ENCODE peak calls at places on chromosomes 6 and 20, in eight cellular contexts. I is lower lobe of right lung, J is A549, T is skeletal muscle cell, W is BE2C, F is epithelial cell of proximal tubule, Q is left ventricle myocardium inferior, G is NT2/D1. E is an unnamed sample.

GRCh38 chr6:74891358-74891811 is 314.5 kb downstream of the COL12A1 start:
- DNase-seq in T (peak), W (no peak), J (no peak), Q (peak), F (no peak), I (no peak), G (no peak), E (no peak)

GRCh38 chr6:514396-514973 is 122.9 kb downstream of the IRF4 start:
- DNase-seq in F (no peak), Q (no peak), T (no peak), G (no peak), I (no peak), J (no peak), W (peak), E (no peak)

GRCh38 chr6:63941747-63942470 is 306.3 kb downstream of the PHF3 start:
- DNase-seq in I (no peak), W (no peak), Q (no peak), G (no peak), F (no peak), J (no peak), T (no peak), E (no peak)

GRCh38 chr6:56525976-56526375 is 116.7 kb downstream of the DST start:
- DNase-seq in Q (no peak), F (no peak), J (no peak), W (no peak), T (no peak), I (no peak), G (no peak), E (no peak)

GRCh38 chr20:20520776-20521175 is 152.9 kb downstream of the INSM1 start:
- DNase-seq in I (no peak), Q (no peak), F (peak), W (no peak), J (no peak), T (peak), G (no peak), E (peak)

GRCh38 chr6:26103770-26104456 is 16.7 kb downstream of the HFE start:
- DNase-seq in G (peak), F (peak), J (peak), W (peak), I (peak), Q (peak), T (peak), E (peak)

GRCh38 chr20:49395659-49396058 is 86.8 kb downstream of the KCNB1 start:
- DNase-seq in G (no peak), Q (no peak), F (no peak), J (no peak), I (no peak), T (no peak), W (no peak), E (no peak)

GRCh38 chr6:31267504-31268371 is 4.2 kb downstream of the HLA-C start:
- DNase-seq in Q (no peak), G (no peak), T (no peak), F (no peak), W (peak), I (no peak), J (no peak), E (no peak)

GRCh38 chr20:19785886-19786285 is 27.8 kb downstream of the RIN2 start:
- DNase-seq in F (no peak), J (no peak), I (no peak), G (no peak), Q (no peak), T (no peak), W (no peak), E (no peak)

GRCh38 chr6:34645627-34646026 is 50.9 kb downstream of the ILRUN start:
- DNase-seq in I (no peak), W (no peak), J (no peak), F (no peak), T (no peak), G (no peak), Q (no peak), E (no peak)

GRCh38 chr20:63183422-63184146 is 32.3 kb downstream of the YTHDF1 start:
- DNase-seq in G (no peak), Q (no peak), J (peak), T (no peak), W (peak), I (peak), F (no peak), E (peak)

GRCh38 chr6:96659084-96659845 is 96.3 kb downstream of the FHL5 start:
- DNase-seq in F (no peak), W (no peak), I (no peak), G (no peak), J (no peak), Q (no peak), T (no peak), E (no peak)

GRCh38 chr6:4179960-4180652 is 44.7 kb upstream of the ECI2 start:
- DNase-seq in T (no peak), I (no peak), J (no peak), Q (no peak), F (no peak), W (no peak), G (no peak), E (no peak)

GRCh38 chr6:99602519-99603420 is 3.9 kb upstream of the PRDM13 start:
- DNase-seq in I (peak), F (no peak), G (no peak), Q (no peak), W (no peak), J (no peak), T (no peak), E (no peak)

GRCh38 chr6:89411269-89412070 is 603 bp downstream of the RRAGD start:
- DNase-seq in G (no peak), W (peak), I (peak), Q (peak), J (no peak), T (no peak), F (no peak), E (no peak)

GRCh38 chr6:106141441-106142237 is 55.5 kb downstream of the PRDM1 start:
- DNase-seq in I (no peak), J (no peak), Q (no peak), F (no peak), T (no peak), G (no peak), W (no peak), E (no peak)

GRCh38 chr20:24696396-24696795 is 227.0 kb downstream of the SYNDIG1 start:
- DNase-seq in F (no peak), J (no peak), G (no peak), T (no peak), I (no peak), W (no peak), Q (no peak), E (no peak)

GRCh38 chr6:131182991-131183425 is 47.7 kb downstream of the AKAP7 start:
- DNase-seq in J (peak), F (no peak), I (no peak), T (peak), G (peak), W (no peak), Q (no peak), E (no peak)

GRCh38 chr6:3227363-3228045 is at the start of gene TUBB2B:
- DNase-seq in W (peak), T (no peak), Q (peak), J (no peak), G (peak), F (no peak), I (no peak), E (no peak)

GRCh38 chr6:40894962-40895799 is 143.8 kb downstream of the UNC5CL start:
- DNase-seq in F (no peak), I (peak), W (peak), J (peak), G (peak), Q (peak), T (no peak), E (no peak)

GRCh38 chr6:48032156-48032555 is 78.8 kb downstream of the PTCHD4 start:
- DNase-seq in T (peak), G (no peak), F (no peak), W (no peak), J (peak), Q (no peak), I (no peak), E (no peak)

GRCh38 chr6:52364480-52365166 is 2.7 kb downstream of the PAQR8 start:
- DNase-seq in T (no peak), Q (no peak), W (no peak), J (no peak), I (no peak), G (no peak), F (no peak), E (no peak)

GRCh38 chr6:117494283-117494682 is 11.8 kb downstream of the DCBLD1 start:
- DNase-seq in J (no peak), T (no peak), Q (no peak), G (no peak), F (no peak), W (no peak), I (no peak), E (no peak)

GRCh38 chr6:103893082-103893481 is 966.6 kb downstream of the HACE1 start:
- DNase-seq in W (peak), F (no peak), Q (no peak), T (peak), G (no peak), J (no peak), I (no peak), E (no peak)

GRCh38 chr6:48048460-48049146 is 62.4 kb downstream of the PTCHD4 start:
- DNase-seq in Q (no peak), J (no peak), F (no peak), I (no peak), W (no peak), G (no peak), T (no peak), E (no peak)

GRCh38 chr6:15329154-15329781 is 83.4 kb downstream of the JARID2 start:
- DNase-seq in I (no peak), W (peak), J (no peak), Q (no peak), F (no peak), G (no peak), T (peak), E (no peak)

GRCh38 chr20:15831201-15831600 is 742.0 kb downstream of the KIF16B start:
- DNase-seq in I (no peak), F (no peak), Q (no peak), W (no peak), G (no peak), T (no peak), J (no peak), E (no peak)

GRCh38 chr6:82361631-82362030 is 2.0 kb upstream of the TPBG start:
- DNase-seq in G (no peak), J (no peak), Q (no peak), F (no peak), T (no peak), I (no peak), W (no peak), E (no peak)

GRCh38 chr6:82363368-82364086 is at the start of gene TPBG:
- DNase-seq in I (peak), W (peak), T (peak), J (peak), F (no peak), Q (peak), G (peak), E (peak)

GRCh38 chr6:82364087-82365010 is 732 bp downstream of the TPBG start:
- DNase-seq in J (peak), Q (peak), T (peak), W (peak), G (no peak), I (peak), F (no peak), E (peak)

GRCh38 chr6:82362144-82362543 is 1.5 kb upstream of the TPBG start:
- DNase-seq in W (no peak), Q (no peak), G (no peak), J (no peak), T (no peak), F (no peak), I (no peak), E (no peak)

DNA sequence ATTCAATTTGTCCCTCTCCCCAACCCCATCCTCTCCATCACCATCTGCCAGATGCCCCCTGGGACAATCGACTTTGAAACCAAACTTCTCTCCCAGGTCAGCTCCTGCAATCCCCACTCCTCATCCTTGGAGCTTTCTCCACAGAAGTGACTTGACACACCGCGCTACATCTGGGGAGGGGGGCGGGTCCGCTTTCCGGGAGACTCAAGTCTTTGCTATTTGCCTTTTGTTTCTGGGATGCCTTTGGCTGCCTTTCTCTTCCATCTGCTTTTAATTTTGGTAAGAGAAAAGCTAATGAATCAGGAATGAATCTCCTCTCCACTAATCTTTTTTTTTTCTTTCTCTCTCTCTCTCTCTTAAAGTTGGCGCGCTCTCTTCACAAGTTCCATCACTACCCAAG is 749 bp upstream of the TPBG start:
- DNase-seq in G (no peak), F (no peak), W (no peak), Q (no peak), J (no peak), T (peak), I (no peak), E (no peak)
- H3K4me3 ChIP-seq in G (peak), F (peak), W (peak), Q (peak), J (peak), T (peak), I (peak), E (peak)

DNA sequence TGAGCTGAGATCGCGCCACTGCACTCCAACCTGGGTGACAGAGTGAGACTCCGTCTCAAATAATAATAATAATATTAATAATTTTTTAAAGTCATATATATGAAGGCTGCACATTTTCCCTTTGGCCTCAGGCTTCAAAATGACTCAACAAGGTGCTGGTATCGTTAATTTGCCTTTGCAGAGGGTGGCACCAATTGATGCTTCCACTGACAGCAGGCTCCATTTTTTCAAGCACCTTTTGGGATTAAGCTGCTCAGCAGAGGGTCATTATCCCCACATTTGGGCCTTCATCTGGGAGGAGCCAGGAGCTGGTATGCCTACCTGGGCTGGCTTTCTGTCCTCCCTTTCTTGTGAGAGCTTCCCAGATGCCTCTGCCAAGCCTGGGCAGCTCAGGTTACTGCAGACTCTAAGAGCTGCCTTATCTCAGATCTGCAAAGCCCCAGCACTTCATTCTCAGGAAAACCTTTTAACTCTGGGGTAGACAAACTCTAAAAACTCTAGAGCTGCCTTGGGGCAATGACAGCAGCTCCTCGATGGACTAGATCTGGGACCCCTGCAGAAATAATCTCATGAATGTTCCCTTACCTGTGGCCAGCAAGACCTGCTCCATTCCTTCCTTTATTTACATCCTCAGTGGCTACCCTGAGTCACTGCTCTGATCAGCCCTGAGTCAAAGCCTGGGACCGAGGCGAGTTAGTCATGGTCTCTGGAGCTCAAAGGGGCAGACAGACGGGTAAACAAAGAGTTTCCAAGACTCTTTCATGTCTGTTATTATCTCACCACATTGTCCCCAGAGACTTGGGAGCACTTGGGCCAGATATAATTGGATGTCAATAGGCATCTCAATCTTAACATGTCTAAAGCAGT is 80.0 kb upstream of the EYA2 start:
- DNase-seq in F (peak), J (peak), W (no peak), I (no peak), T (peak), G (peak), Q (no peak), E (peak)
- H3K4me3 ChIP-seq in F (no peak), J (no peak), W (no peak), I (no peak), T (no peak), G (no peak), Q (no peak), E (peak)

GRCh38 chr20:34582911-34583310 is 24.4 kb downstream of the MAP1LC3A start:
- DNase-seq in I (no peak), Q (no peak), J (no peak), F (no peak), G (no peak), T (no peak), W (no peak), E (peak)
- H3K4me3 ChIP-seq in I (no peak), Q (no peak), J (no peak), F (no peak), G (no peak), T (no peak), W (no peak), E (no peak)

DNA sequence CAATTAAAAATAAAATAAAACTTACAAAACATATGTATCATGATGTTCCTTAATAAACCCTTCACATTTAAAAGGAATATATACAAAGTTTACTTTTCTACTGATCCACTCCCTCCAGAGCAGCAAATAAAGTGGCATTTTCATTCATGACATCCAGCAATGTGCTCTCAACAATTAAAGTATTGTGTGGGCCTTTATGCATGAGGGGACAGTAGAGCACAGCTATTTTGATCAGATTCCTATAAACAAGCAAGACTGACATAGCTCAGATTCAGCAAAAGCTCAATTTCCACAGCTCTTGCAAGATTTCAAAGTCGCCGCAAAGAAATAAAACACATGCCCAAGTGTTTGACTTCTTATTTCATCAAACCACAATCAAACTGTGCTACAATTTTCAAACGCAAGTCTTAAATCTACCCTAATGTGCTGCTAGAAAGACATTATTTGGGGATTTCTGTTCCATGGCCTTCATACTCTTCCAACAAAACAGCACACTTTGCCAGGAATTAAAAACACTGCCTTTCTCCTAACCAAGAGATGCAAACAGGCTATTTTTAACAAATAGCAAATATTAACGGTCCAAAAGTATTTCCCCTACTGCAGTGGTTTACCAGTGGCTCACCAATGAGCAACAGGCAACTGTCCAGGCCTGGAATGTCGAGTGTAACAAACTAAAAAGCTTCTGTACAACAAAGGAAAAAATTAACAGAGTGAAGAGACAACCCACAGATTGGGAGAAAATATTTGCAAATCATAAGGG is 52.3 kb downstream of the MBOAT1 start:
- DNase-seq in J (no peak), Q (no peak), F (no peak), T (no peak), I (no peak), G (no peak), W (no peak), E (no peak)
- H3K4me3 ChIP-seq in J (no peak), Q (no peak), F (no peak), T (no peak), I (no peak), G (no peak), W (no peak), E (no peak)

DNA sequence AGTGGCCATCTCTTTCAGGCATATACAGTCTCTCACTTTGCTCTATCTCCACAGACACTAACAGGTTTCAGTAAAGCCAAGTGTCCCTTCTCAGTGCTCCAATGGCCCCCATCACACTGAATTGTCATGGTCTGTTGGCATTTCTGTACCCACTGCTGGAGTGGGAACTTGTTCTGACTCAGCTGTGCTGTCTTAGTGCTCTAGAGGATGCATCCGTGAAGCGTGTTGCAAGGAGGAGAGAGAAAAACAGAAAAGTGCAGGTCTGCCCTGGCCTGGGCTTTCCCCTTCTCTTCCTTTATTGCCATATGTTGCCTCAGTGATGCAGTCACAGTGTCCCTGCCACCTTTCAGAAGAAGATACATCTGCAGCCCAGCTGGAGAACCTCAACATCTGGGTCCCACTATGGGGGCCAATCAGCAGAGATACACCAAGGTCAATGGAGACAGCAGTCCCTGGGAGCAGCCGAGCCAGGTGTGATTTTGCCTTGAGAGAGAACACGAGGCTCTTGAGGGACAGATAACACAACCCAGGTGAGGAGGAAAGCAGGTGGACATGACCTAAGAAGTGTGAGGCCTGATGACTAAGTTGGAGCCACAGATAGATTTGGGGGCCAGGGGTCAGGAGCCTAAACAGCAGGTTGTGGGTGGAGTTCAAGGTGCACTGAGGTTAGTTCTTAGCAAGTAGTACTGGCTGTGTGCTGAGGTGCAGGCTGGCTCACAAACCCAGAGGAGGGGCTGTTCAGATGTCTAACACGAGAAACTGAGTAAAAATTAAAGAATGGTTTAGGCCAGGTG is 5.6 kb upstream of the PLCG1 start:
- DNase-seq in F (no peak), G (no peak), W (no peak), Q (no peak), J (no peak), I (no peak), T (no peak), E (no peak)
- H3K4me3 ChIP-seq in F (no peak), G (no peak), W (no peak), Q (no peak), J (no peak), I (no peak), T (no peak), E (no peak)

GRCh38 chr6:12148841-12149240 is 136.7 kb downstream of the HIVEP1 start:
- DNase-seq in G (no peak), Q (no peak), F (no peak), T (no peak), I (no peak), J (no peak), W (no peak), E (peak)
- H3K4me3 ChIP-seq in G (no peak), Q (no peak), F (no peak), T (no peak), I (no peak), J (no peak), W (no peak), E (no peak)

E was measured in PC-9.